ENCODE peak calls at places on chromosomes 13 and 19, in five cellular contexts. One of them, this sample, is unnamed.
A peak's percentile ranks its signal among the peaks of the same experiment; 100 is the strongest.

GRCh38 chr19:5040544-5041167 is 71.7 kb downstream of the KDM4B start:
- DNase-seq in AG04450: no peak
- DNase-seq in heart left ventricle: no peak
- DNase-seq in upper lobe of right lung: no peak
- DNase-seq in HL-60: no peak
- DNase-seq in this sample: no peak

GRCh38 chr13:76379341-76380105 is 506.7 kb downstream of the KCTD12 start:
- DNase-seq in AG04450: no peak
- DNase-seq in heart left ventricle: no peak
- DNase-seq in upper lobe of right lung: no peak
- DNase-seq in HL-60: no peak
- DNase-seq in this sample: no peak

GRCh38 chr13:51585696-51586095 is 1.4 kb downstream of the WDFY2 start:
- DNase-seq in AG04450: no peak
- DNase-seq in heart left ventricle: no peak
- DNase-seq in upper lobe of right lung: no peak
- DNase-seq in HL-60: no peak
- DNase-seq in this sample: no peak

GRCh38 chr19:5621945-5622464 is 571 bp downstream of the SAFB2 start:
- DNase-seq in AG04450: no peak
- DNase-seq in heart left ventricle: peak; percentile 50
- DNase-seq in upper lobe of right lung: no peak
- DNase-seq in HL-60: no peak
- DNase-seq in this sample: no peak

GRCh38 chr19:10270616-10271394 is at the start of gene ICAM1:
- DNase-seq in AG04450: no peak
- DNase-seq in heart left ventricle: peak; percentile 84
- DNase-seq in upper lobe of right lung: peak; percentile 95
- DNase-seq in HL-60: peak; percentile 68
- DNase-seq in this sample: no peak

GRCh38 chr19:33298146-33298911 is 4.0 kb downstream of the CEBPA start:
- DNase-seq in AG04450: no peak
- DNase-seq in heart left ventricle: no peak
- DNase-seq in upper lobe of right lung: peak; percentile 85
- DNase-seq in HL-60: peak; percentile 83
- DNase-seq in this sample: no peak

GRCh38 chr13:101959016-101959415 is 442.8 kb downstream of the FGF14 start:
- DNase-seq in AG04450: no peak
- DNase-seq in heart left ventricle: no peak
- DNase-seq in upper lobe of right lung: no peak
- DNase-seq in HL-60: no peak
- DNase-seq in this sample: no peak

GRCh38 chr19:718251-719024 is 9.7 kb downstream of the PALM start:
- DNase-seq in AG04450: no peak
- DNase-seq in heart left ventricle: no peak
- DNase-seq in upper lobe of right lung: no peak
- DNase-seq in HL-60: no peak
- DNase-seq in this sample: no peak

GRCh38 chr19:42038675-42039074 is 31.3 kb downstream of the GRIK5 start:
- DNase-seq in AG04450: no peak
- DNase-seq in heart left ventricle: peak; percentile 91
- DNase-seq in upper lobe of right lung: no peak
- DNase-seq in HL-60: no peak
- DNase-seq in this sample: no peak

GRCh38 chr13:99307648-99308339 is 595 bp upstream of the GPR183 start:
- DNase-seq in AG04450: no peak
- DNase-seq in heart left ventricle: peak; percentile 41
- DNase-seq in upper lobe of right lung: no peak
- DNase-seq in HL-60: peak; percentile 68
- DNase-seq in this sample: no peak

GRCh38 chr13:99949657-99950413 is 21.7 kb downstream of the ZIC5 start:
- DNase-seq in AG04450: no peak
- DNase-seq in heart left ventricle: no peak
- DNase-seq in upper lobe of right lung: no peak
- DNase-seq in HL-60: no peak
- DNase-seq in this sample: no peak

GRCh38 chr13:75479102-75479501 is 2.9 kb downstream of the TBC1D4 start:
- DNase-seq in AG04450: no peak
- DNase-seq in heart left ventricle: no peak
- DNase-seq in upper lobe of right lung: no peak
- DNase-seq in HL-60: no peak
- DNase-seq in this sample: no peak

GRCh38 chr19:35000647-35001501 is 751 bp downstream of the GRAMD1A start:
- DNase-seq in AG04450: no peak
- DNase-seq in heart left ventricle: peak; percentile 55
- DNase-seq in upper lobe of right lung: no peak
- DNase-seq in HL-60: peak; percentile 54
- DNase-seq in this sample: no peak

GRCh38 chr19:47377208-47377701 is 28.1 kb downstream of the DHX34 start:
- DNase-seq in AG04450: no peak
- DNase-seq in heart left ventricle: peak; percentile 90
- DNase-seq in upper lobe of right lung: no peak
- DNase-seq in HL-60: no peak
- DNase-seq in this sample: no peak

GRCh38 chr13:27283906-27284523 is 13.4 kb downstream of the RASL11A start:
- DNase-seq in AG04450: no peak
- DNase-seq in heart left ventricle: no peak
- DNase-seq in upper lobe of right lung: no peak
- DNase-seq in HL-60: peak; percentile 33
- DNase-seq in this sample: no peak

GRCh38 chr19:19211499-19212432 is at the start of gene NCAN:
- DNase-seq in AG04450: no peak
- DNase-seq in heart left ventricle: no peak
- DNase-seq in upper lobe of right lung: no peak
- DNase-seq in HL-60: no peak
- DNase-seq in this sample: no peak

GRCh38 chr19:19214892-19215291 is 3.1 kb downstream of the NCAN start:
- DNase-seq in AG04450: peak; percentile 21
- DNase-seq in heart left ventricle: no peak
- DNase-seq in upper lobe of right lung: no peak
- DNase-seq in HL-60: peak; percentile 23
- DNase-seq in this sample: no peak

GRCh38 chr19:19213822-19214558 is 2.2 kb downstream of the NCAN start:
- DNase-seq in AG04450: no peak
- DNase-seq in heart left ventricle: no peak
- DNase-seq in upper lobe of right lung: no peak
- DNase-seq in HL-60: no peak
- DNase-seq in this sample: no peak

GRCh38 chr19:19215792-19216191 is 4.0 kb downstream of the NCAN start:
- DNase-seq in AG04450: no peak
- DNase-seq in heart left ventricle: no peak
- DNase-seq in upper lobe of right lung: no peak
- DNase-seq in HL-60: no peak
- DNase-seq in this sample: no peak

DNA sequence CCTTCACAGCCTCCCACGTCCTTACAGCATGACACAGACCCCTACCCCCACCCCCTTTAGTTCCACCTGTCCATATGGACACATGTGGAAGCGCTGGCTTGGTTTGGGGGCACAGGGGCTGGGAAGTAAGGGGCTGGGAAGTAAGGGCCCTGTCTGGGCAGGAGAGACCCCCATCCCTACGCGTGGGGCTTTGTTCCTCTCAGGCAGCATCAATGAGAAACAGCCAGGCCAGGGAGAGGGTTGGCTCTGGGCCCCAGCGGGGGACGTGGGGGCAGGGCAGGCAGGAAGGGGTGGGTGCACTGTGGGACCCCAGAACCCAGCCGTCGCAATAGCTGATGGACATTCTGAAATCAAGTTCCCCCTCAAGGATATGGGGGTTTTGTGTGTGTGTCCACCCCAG is 1.1 kb downstream of the NCAN start:
- DNase-seq in AG04450: no peak
- DNase-seq in heart left ventricle: no peak
- DNase-seq in upper lobe of right lung: no peak
- DNase-seq in HL-60: no peak
- DNase-seq in this sample: no peak
- TF ChIP-seq CTCF in AG04450: no peak
- TF ChIP-seq CTCF in heart left ventricle: no peak
- TF ChIP-seq CTCF in upper lobe of right lung: no peak
- TF ChIP-seq CTCF in HL-60: no peak
- TF ChIP-seq CTCF in this sample: no peak

GRCh38 chr13:43143591-43143990 is 120.2 kb downstream of the DNAJC15 start:
- DNase-seq in AG04450: no peak
- DNase-seq in heart left ventricle: no peak
- DNase-seq in upper lobe of right lung: no peak
- DNase-seq in HL-60: no peak
- DNase-seq in this sample: no peak
- H3K4me3 ChIP-seq in AG04450: no peak overlapping the region
- H3K4me3 ChIP-seq in heart left ventricle: no peak overlapping the region
- H3K4me3 ChIP-seq in upper lobe of right lung: no peak overlapping the region
- H3K4me3 ChIP-seq in HL-60: no peak overlapping the region
- H3K4me3 ChIP-seq in this sample: no peak overlapping the region

DNA sequence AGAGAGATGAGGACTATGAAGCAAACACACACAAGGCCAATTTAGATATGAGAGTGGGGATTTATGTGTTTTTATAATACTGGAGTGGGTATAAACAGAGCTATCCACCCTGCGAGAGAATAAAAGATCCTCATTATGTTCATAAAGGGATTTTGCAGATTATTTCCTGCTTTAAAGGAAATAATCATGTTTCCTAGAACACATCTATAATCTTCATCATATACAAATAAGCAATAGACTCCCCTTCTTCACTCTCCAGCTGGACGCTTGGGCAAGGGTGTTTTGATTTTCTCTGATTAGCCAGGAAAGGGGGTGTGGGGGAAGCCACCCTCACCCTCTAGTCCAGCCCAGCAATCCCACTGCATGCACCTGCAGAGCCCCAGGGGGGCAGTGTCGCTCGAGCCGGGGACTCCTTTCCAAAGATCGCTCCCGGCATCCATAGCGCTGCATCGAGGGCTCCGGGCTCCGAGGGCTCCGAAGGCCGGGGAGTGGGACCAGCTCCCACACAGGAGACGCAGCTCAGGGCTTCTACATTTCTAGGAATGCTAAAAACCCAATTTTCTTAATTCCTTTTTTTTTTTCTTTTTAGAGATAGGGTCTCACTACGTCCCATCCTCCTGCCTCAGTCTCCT is 38.6 kb downstream of the LATS2 start:
- DNase-seq in AG04450: no peak
- DNase-seq in heart left ventricle: peak; percentile 20
- DNase-seq in upper lobe of right lung: no peak
- DNase-seq in HL-60: no peak
- DNase-seq in this sample: no peak
- TF ChIP-seq CTCF in AG04450: no peak
- TF ChIP-seq CTCF in heart left ventricle: no peak
- TF ChIP-seq CTCF in upper lobe of right lung: peak; percentile 5
- TF ChIP-seq CTCF in HL-60: no peak
- TF ChIP-seq CTCF in this sample: no peak

DNA sequence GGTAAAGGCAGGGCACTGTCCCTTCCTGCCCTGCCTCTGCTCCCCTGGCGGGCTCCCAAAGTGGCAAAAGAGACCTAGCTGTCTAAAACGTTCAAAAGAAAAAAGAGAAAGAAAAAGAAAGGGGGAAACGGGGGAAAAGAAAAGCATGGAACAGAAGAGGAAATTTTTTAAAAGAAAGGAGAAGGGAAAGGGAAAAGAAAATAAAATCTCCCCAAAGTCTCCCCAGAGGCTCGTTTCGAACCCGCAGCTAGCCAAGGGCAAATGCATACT is 37.0 kb upstream of the FLT1 start:
- DNase-seq in AG04450: no peak
- DNase-seq in heart left ventricle: no peak
- DNase-seq in upper lobe of right lung: no peak
- DNase-seq in HL-60: no peak
- DNase-seq in this sample: no peak
- H3K4me3 ChIP-seq in AG04450: peak overlapping the region; percentile 58
- H3K4me3 ChIP-seq in heart left ventricle: peak overlapping the region; percentile 41
- H3K4me3 ChIP-seq in upper lobe of right lung: peak overlapping the region; percentile 46
- H3K4me3 ChIP-seq in HL-60: peak overlapping the region; percentile 37
- H3K4me3 ChIP-seq in this sample: peak overlapping the region; percentile 48

GRCh38 chr13:103510007-103510406 is 443.8 kb upstream of the SLC10A2 start:
- DNase-seq in AG04450: no peak
- DNase-seq in heart left ventricle: no peak
- DNase-seq in upper lobe of right lung: no peak
- DNase-seq in HL-60: no peak
- DNase-seq in this sample: no peak
- TF ChIP-seq CTCF in AG04450: no peak
- TF ChIP-seq CTCF in heart left ventricle: no peak
- TF ChIP-seq CTCF in upper lobe of right lung: no peak
- TF ChIP-seq CTCF in HL-60: no peak
- TF ChIP-seq CTCF in this sample: no peak

This sample was measured in AG09309.